ENCODE peak calls at places on chromosomes 6 and 20, in four cellular contexts. P is A172, W is cardiac fibroblast, K is HepG2. O is an unnamed sample.

GRCh38 chr20:37222086-37222485 is 39.5 kb downstream of the GHRH start:
- DNase-seq in P (no peak), W (no peak), K (no peak), O (no peak)

GRCh38 chr6:36358235-36358915 is 21.7 kb upstream of the BNIP5 start:
- DNase-seq in P (peak), W (peak), K (peak), O (peak)

GRCh38 chr20:7989379-7989778 is 30.2 kb downstream of the TMX4 start:
- DNase-seq in P (no peak), W (peak), K (no peak), O (peak)

GRCh38 chr6:48087448-48087847 is 23.5 kb downstream of the PTCHD4 start:
- DNase-seq in P (peak), W (peak), K (no peak), O (peak)

GRCh38 chr6:33958208-33958862 is 154.5 kb upstream of the MLN start:
- DNase-seq in P (no peak), W (peak), K (peak), O (peak)

GRCh38 chr6:41071501-41071922 is 644 bp downstream of the OARD1 start:
- DNase-seq in P (no peak), W (no peak), K (no peak), O (no peak)

GRCh38 chr6:37131104-37131959 is 38.6 kb upstream of the PIM1 start:
- DNase-seq in P (peak), W (no peak), K (peak), O (peak)

GRCh38 chr6:132354517-132355167 is 46.6 kb downstream of the MOXD1 start:
- DNase-seq in P (peak), W (peak), K (no peak), O (peak)

GRCh38 chr6:127834136-127834535 is 66.7 kb downstream of the THEMIS start:
- DNase-seq in P (no peak), W (no peak), K (peak), O (no peak)

GRCh38 chr20:53999077-53999476 is 71.3 kb downstream of the BCAS1 start:
- DNase-seq in P (no peak), W (no peak), K (no peak), O (no peak)

O was measured in fibroblast of mammary gland.